ENCODE peak calls at places on chromosomes 13 and 19, in nine cellular contexts. One of them, this sample, is unnamed.

GRCh38 chr19:40249201-40249600 is 22.7 kb upstream of the CCNP start:
- DNase-seq in fibroblast of lung: no peak
- DNase-seq in PC-3: no peak
- DNase-seq in right atrium auricular region: no peak
- DNase-seq in MM.1S: no peak
- DNase-seq in GM23338: no peak
- DNase-seq in CD4-positive, alpha-beta memory T cell: no peak
- DNase-seq in heart right ventricle: no peak
- DNase-seq in pancreas: no peak
- DNase-seq in this sample: no peak

GRCh38 chr19:38265213-38265861 is 964 bp downstream of the SPINT2 start:
- DNase-seq in fibroblast of lung: no peak
- DNase-seq in PC-3: peak; percentile 40
- DNase-seq in right atrium auricular region: no peak
- DNase-seq in MM.1S: no peak
- DNase-seq in GM23338: peak; percentile 62
- DNase-seq in CD4-positive, alpha-beta memory T cell: no peak
- DNase-seq in heart right ventricle: no peak
- DNase-seq in pancreas: peak; percentile 45
- DNase-seq in this sample: peak; percentile 68

GRCh38 chr13:41909524-41909923 is 51.4 kb downstream of the VWA8 start:
- DNase-seq in fibroblast of lung: no peak
- DNase-seq in PC-3: no peak
- DNase-seq in right atrium auricular region: no peak
- DNase-seq in MM.1S: no peak
- DNase-seq in GM23338: no peak
- DNase-seq in CD4-positive, alpha-beta memory T cell: no peak
- DNase-seq in heart right ventricle: no peak
- DNase-seq in pancreas: no peak
- DNase-seq in this sample: no peak

GRCh38 chr19:21463449-21464105 is 41.8 kb upstream of the ZNF429 start:
- DNase-seq in fibroblast of lung: peak; percentile 33
- DNase-seq in PC-3: peak; percentile 56
- DNase-seq in right atrium auricular region: peak; percentile 56
- DNase-seq in MM.1S: no peak
- DNase-seq in GM23338: peak; percentile 98
- DNase-seq in CD4-positive, alpha-beta memory T cell: peak; percentile 5
- DNase-seq in heart right ventricle: peak; percentile 38
- DNase-seq in pancreas: peak; percentile 68
- DNase-seq in this sample: peak; percentile 70

GRCh38 chr19:15107056-15108010 is at the start of gene SYDE1:
- DNase-seq in fibroblast of lung: peak; percentile 63
- DNase-seq in PC-3: peak; percentile 44
- DNase-seq in right atrium auricular region: peak; percentile 61
- DNase-seq in MM.1S: no peak
- DNase-seq in GM23338: peak; percentile 92
- DNase-seq in CD4-positive, alpha-beta memory T cell: no peak
- DNase-seq in heart right ventricle: peak; percentile 68
- DNase-seq in pancreas: peak; percentile 34
- DNase-seq in this sample: no peak

GRCh38 chr19:5103061-5103701 is 134.3 kb downstream of the KDM4B start:
- DNase-seq in fibroblast of lung: peak; percentile 67
- DNase-seq in PC-3: no peak
- DNase-seq in right atrium auricular region: peak; percentile 62
- DNase-seq in MM.1S: no peak
- DNase-seq in GM23338: no peak
- DNase-seq in CD4-positive, alpha-beta memory T cell: no peak
- DNase-seq in heart right ventricle: peak; percentile 70
- DNase-seq in pancreas: peak; percentile 94
- DNase-seq in this sample: no peak

GRCh38 chr13:48318014-48318713 is 14.6 kb downstream of the RB1 start:
- DNase-seq in fibroblast of lung: no peak
- DNase-seq in PC-3: no peak
- DNase-seq in right atrium auricular region: no peak
- DNase-seq in MM.1S: no peak
- DNase-seq in GM23338: no peak
- DNase-seq in CD4-positive, alpha-beta memory T cell: no peak
- DNase-seq in heart right ventricle: peak; percentile 23
- DNase-seq in pancreas: no peak
- DNase-seq in this sample: no peak

GRCh38 chr13:36453518-36453917 is 21.2 kb downstream of the CCNA1 start:
- DNase-seq in fibroblast of lung: no peak
- DNase-seq in PC-3: peak; percentile 15
- DNase-seq in right atrium auricular region: no peak
- DNase-seq in MM.1S: peak; percentile 10
- DNase-seq in GM23338: peak; percentile 64
- DNase-seq in CD4-positive, alpha-beta memory T cell: no peak
- DNase-seq in heart right ventricle: no peak
- DNase-seq in pancreas: no peak
- DNase-seq in this sample: no peak

GRCh38 chr13:99527346-99527745 is 26.1 kb downstream of the TM9SF2 start:
- DNase-seq in fibroblast of lung: no peak
- DNase-seq in PC-3: no peak
- DNase-seq in right atrium auricular region: no peak
- DNase-seq in MM.1S: no peak
- DNase-seq in GM23338: no peak
- DNase-seq in CD4-positive, alpha-beta memory T cell: peak; percentile 24
- DNase-seq in heart right ventricle: no peak
- DNase-seq in pancreas: no peak
- DNase-seq in this sample: no peak

GRCh38 chr19:55579766-55580621 is 654 bp downstream of the ZNF579 start:
- DNase-seq in fibroblast of lung: peak; percentile 49
- DNase-seq in PC-3: peak; percentile 25
- DNase-seq in right atrium auricular region: no peak
- DNase-seq in MM.1S: no peak
- DNase-seq in GM23338: peak; percentile 52
- DNase-seq in CD4-positive, alpha-beta memory T cell: no peak
- DNase-seq in heart right ventricle: peak; percentile 31
- DNase-seq in pancreas: no peak
- DNase-seq in this sample: no peak

GRCh38 chr13:27868639-27869435 is 51.0 kb upstream of the PDX1 start:
- DNase-seq in fibroblast of lung: peak; percentile 8
- DNase-seq in PC-3: peak; percentile 42
- DNase-seq in right atrium auricular region: no peak
- DNase-seq in MM.1S: peak; percentile 9
- DNase-seq in GM23338: peak; percentile 56
- DNase-seq in CD4-positive, alpha-beta memory T cell: no peak
- DNase-seq in heart right ventricle: no peak
- DNase-seq in pancreas: no peak
- DNase-seq in this sample: no peak

GRCh38 chr13:70893832-70894231 is 785.6 kb upstream of the KLHL1 start:
- DNase-seq in fibroblast of lung: no peak
- DNase-seq in PC-3: no peak
- DNase-seq in right atrium auricular region: no peak
- DNase-seq in MM.1S: peak; percentile 61
- DNase-seq in GM23338: peak; percentile 39
- DNase-seq in CD4-positive, alpha-beta memory T cell: no peak
- DNase-seq in heart right ventricle: no peak
- DNase-seq in pancreas: no peak
- DNase-seq in this sample: no peak

GRCh38 chr13:64078025-64078424 is 2662.4 kb upstream of the PCDH20 start:
- DNase-seq in fibroblast of lung: no peak
- DNase-seq in PC-3: no peak
- DNase-seq in right atrium auricular region: no peak
- DNase-seq in MM.1S: no peak
- DNase-seq in GM23338: no peak
- DNase-seq in CD4-positive, alpha-beta memory T cell: no peak
- DNase-seq in heart right ventricle: no peak
- DNase-seq in pancreas: no peak
- DNase-seq in this sample: no peak

GRCh38 chr19:13961826-13962737 is 9.8 kb downstream of the DCAF15 start:
- DNase-seq in fibroblast of lung: peak; percentile 30
- DNase-seq in PC-3: no peak
- DNase-seq in right atrium auricular region: no peak
- DNase-seq in MM.1S: no peak
- DNase-seq in GM23338: peak; percentile 77
- DNase-seq in CD4-positive, alpha-beta memory T cell: no peak
- DNase-seq in heart right ventricle: no peak
- DNase-seq in pancreas: no peak
- DNase-seq in this sample: no peak
- H3K4me3 ChIP-seq in fibroblast of lung: no peak overlapping the region
- H3K4me3 ChIP-seq in PC-3: no peak overlapping the region
- H3K4me3 ChIP-seq in right atrium auricular region: peak overlapping the region; percentile 37
- H3K4me3 ChIP-seq in MM.1S: no peak overlapping the region
- H3K4me3 ChIP-seq in GM23338: peak overlapping the region; percentile 82
- H3K4me3 ChIP-seq in CD4-positive, alpha-beta memory T cell: no peak overlapping the region
- H3K4me3 ChIP-seq in heart right ventricle: no peak overlapping the region
- H3K4me3 ChIP-seq in pancreas: no peak overlapping the region
- H3K4me3 ChIP-seq in this sample: no peak overlapping the region

GRCh38 chr13:34749046-34749445 is 193.0 kb upstream of the NBEA start:
- DNase-seq in fibroblast of lung: no peak
- DNase-seq in PC-3: no peak
- DNase-seq in right atrium auricular region: no peak
- DNase-seq in MM.1S: no peak
- DNase-seq in GM23338: no peak
- DNase-seq in CD4-positive, alpha-beta memory T cell: no peak
- DNase-seq in heart right ventricle: no peak
- DNase-seq in pancreas: no peak
- DNase-seq in this sample: no peak

GRCh38 chr13:34751044-34751443 is 191.0 kb upstream of the NBEA start:
- DNase-seq in fibroblast of lung: no peak
- DNase-seq in PC-3: no peak
- DNase-seq in right atrium auricular region: no peak
- DNase-seq in MM.1S: no peak
- DNase-seq in GM23338: no peak
- DNase-seq in CD4-positive, alpha-beta memory T cell: no peak
- DNase-seq in heart right ventricle: no peak
- DNase-seq in pancreas: no peak
- DNase-seq in this sample: no peak

GRCh38 chr13:34752561-34752960 is 189.5 kb upstream of the NBEA start:
- DNase-seq in fibroblast of lung: no peak
- DNase-seq in PC-3: no peak
- DNase-seq in right atrium auricular region: no peak
- DNase-seq in MM.1S: no peak
- DNase-seq in GM23338: no peak
- DNase-seq in CD4-positive, alpha-beta memory T cell: no peak
- DNase-seq in heart right ventricle: no peak
- DNase-seq in pancreas: no peak
- DNase-seq in this sample: no peak

GRCh38 chr13:34750078-34750703 is 191.9 kb upstream of the NBEA start:
- DNase-seq in fibroblast of lung: no peak
- DNase-seq in PC-3: no peak
- DNase-seq in right atrium auricular region: peak; percentile 71
- DNase-seq in MM.1S: no peak
- DNase-seq in GM23338: peak; percentile 68
- DNase-seq in CD4-positive, alpha-beta memory T cell: no peak
- DNase-seq in heart right ventricle: peak; percentile 26
- DNase-seq in pancreas: peak; percentile 10
- DNase-seq in this sample: no peak

GRCh38 chr13:34751492-34751891 is 190.6 kb upstream of the NBEA start:
- DNase-seq in fibroblast of lung: no peak
- DNase-seq in PC-3: no peak
- DNase-seq in right atrium auricular region: no peak
- DNase-seq in MM.1S: no peak
- DNase-seq in GM23338: no peak
- DNase-seq in CD4-positive, alpha-beta memory T cell: no peak
- DNase-seq in heart right ventricle: no peak
- DNase-seq in pancreas: no peak
- DNase-seq in this sample: no peak
- H3K4me1 ChIP-seq in fibroblast of lung: no peaks in the 10 kb centered on the region
- H3K4me1 ChIP-seq in PC-3: no peaks in the 10 kb centered on the region
- H3K4me1 ChIP-seq in right atrium auricular region: peaks cover 32% of the 10 kb centered on the region
- H3K4me1 ChIP-seq in MM.1S: no peaks in the 10 kb centered on the region
- H3K4me1 ChIP-seq in GM23338: peaks cover 9% of the 10 kb centered on the region
- H3K4me1 ChIP-seq in CD4-positive, alpha-beta memory T cell: no peaks in the 10 kb centered on the region
- H3K4me1 ChIP-seq in heart right ventricle: peaks cover 21% of the 10 kb centered on the region
- H3K4me1 ChIP-seq in pancreas: no peaks in the 10 kb centered on the region
- H3K4me1 ChIP-seq in this sample: no peaks in the 10 kb centered on the region

DNA sequence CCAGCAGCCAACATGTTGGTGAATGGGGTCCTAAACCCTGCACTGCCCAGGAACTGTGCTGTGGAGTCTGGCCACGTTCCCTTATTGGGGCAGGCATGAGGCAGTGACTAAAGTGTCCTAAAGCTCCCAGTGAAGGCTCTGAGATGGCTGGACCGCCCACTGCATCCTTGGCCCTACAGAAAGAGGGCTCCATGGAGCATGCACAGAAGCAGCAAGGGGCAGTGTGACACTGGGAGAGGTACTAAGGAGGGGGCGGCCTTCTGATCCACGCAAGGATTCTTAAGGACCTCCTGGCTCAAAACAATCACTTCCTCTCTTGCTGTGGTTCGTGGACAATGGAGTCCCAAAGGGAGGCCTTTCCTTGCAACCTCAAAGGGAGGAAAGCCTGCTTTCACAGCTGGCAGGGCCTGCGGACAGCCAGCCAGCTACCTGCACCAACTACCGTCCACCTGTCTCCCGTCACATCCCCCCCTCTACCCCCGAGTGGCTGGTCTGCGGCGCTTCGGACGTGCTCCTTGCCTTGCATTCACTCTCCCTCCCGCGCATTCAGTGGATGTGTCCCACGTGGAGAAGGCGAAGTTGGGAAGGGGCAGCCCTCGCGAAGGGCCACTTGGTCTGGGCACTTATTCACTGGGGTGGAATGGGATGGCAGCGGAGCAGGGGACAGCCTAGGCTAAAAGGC is 63.9 kb upstream of the STARD13 start:
- DNase-seq in fibroblast of lung: no peak
- DNase-seq in PC-3: peak; percentile 43
- DNase-seq in right atrium auricular region: no peak
- DNase-seq in MM.1S: no peak
- DNase-seq in GM23338: peak; percentile 36
- DNase-seq in CD4-positive, alpha-beta memory T cell: no peak
- DNase-seq in heart right ventricle: no peak
- DNase-seq in pancreas: peak; percentile 15
- DNase-seq in this sample: peak; percentile 63
- H3K4me3 ChIP-seq in fibroblast of lung: peak overlapping the region; percentile 58
- H3K4me3 ChIP-seq in PC-3: peak overlapping the region; percentile 96
- H3K4me3 ChIP-seq in right atrium auricular region: peak overlapping the region; percentile 64
- H3K4me3 ChIP-seq in MM.1S: no peak overlapping the region
- H3K4me3 ChIP-seq in GM23338: peak overlapping the region; percentile 78
- H3K4me3 ChIP-seq in CD4-positive, alpha-beta memory T cell: no peak overlapping the region
- H3K4me3 ChIP-seq in heart right ventricle: peak overlapping the region; percentile 81
- H3K4me3 ChIP-seq in pancreas: peak overlapping the region; percentile 75
- H3K4me3 ChIP-seq in this sample: peak overlapping the region; percentile 65

GRCh38 chr19:34364830-34365462 is at the start of gene GPI:
- DNase-seq in fibroblast of lung: peak; percentile 34
- DNase-seq in PC-3: peak; percentile 42
- DNase-seq in right atrium auricular region: no peak
- DNase-seq in MM.1S: peak; percentile 91
- DNase-seq in GM23338: peak; percentile 87
- DNase-seq in CD4-positive, alpha-beta memory T cell: peak; percentile 59
- DNase-seq in heart right ventricle: peak; percentile 69
- DNase-seq in pancreas: peak; percentile 62
- DNase-seq in this sample: peak; percentile 76

GRCh38 chr19:34363930-34364329 is 1.1 kb upstream of the GPI start:
- DNase-seq in fibroblast of lung: no peak
- DNase-seq in PC-3: no peak
- DNase-seq in right atrium auricular region: no peak
- DNase-seq in MM.1S: no peak
- DNase-seq in GM23338: no peak
- DNase-seq in CD4-positive, alpha-beta memory T cell: no peak
- DNase-seq in heart right ventricle: no peak
- DNase-seq in pancreas: no peak
- DNase-seq in this sample: no peak

GRCh38 chr19:34365463-34366401 is 736 bp downstream of the GPI start:
- DNase-seq in fibroblast of lung: peak; percentile 35
- DNase-seq in PC-3: peak; percentile 14
- DNase-seq in right atrium auricular region: no peak
- DNase-seq in MM.1S: no peak
- DNase-seq in GM23338: peak; percentile 47
- DNase-seq in CD4-positive, alpha-beta memory T cell: no peak
- DNase-seq in heart right ventricle: peak; percentile 52
- DNase-seq in pancreas: peak; percentile 50
- DNase-seq in this sample: peak; percentile 74

GRCh38 chr19:34363094-34363493 is 1.9 kb upstream of the GPI start:
- DNase-seq in fibroblast of lung: no peak
- DNase-seq in PC-3: no peak
- DNase-seq in right atrium auricular region: no peak
- DNase-seq in MM.1S: no peak
- DNase-seq in GM23338: peak; percentile 71
- DNase-seq in CD4-positive, alpha-beta memory T cell: no peak
- DNase-seq in heart right ventricle: no peak
- DNase-seq in pancreas: no peak
- DNase-seq in this sample: no peak

GRCh38 chr19:34364462-34364829 is 550 bp upstream of the GPI start:
- DNase-seq in fibroblast of lung: peak; percentile 17
- DNase-seq in PC-3: no peak
- DNase-seq in right atrium auricular region: no peak
- DNase-seq in MM.1S: no peak
- DNase-seq in GM23338: no peak
- DNase-seq in CD4-positive, alpha-beta memory T cell: no peak
- DNase-seq in heart right ventricle: no peak
- DNase-seq in pancreas: no peak
- DNase-seq in this sample: no peak
- H3K4me1 ChIP-seq in fibroblast of lung: peaks cover 11% of the 10 kb centered on the region
- H3K4me1 ChIP-seq in PC-3: peaks cover 22% of the 10 kb centered on the region
- H3K4me1 ChIP-seq in right atrium auricular region: peaks cover 42% of the 10 kb centered on the region
- H3K4me1 ChIP-seq in MM.1S: peaks cover 22% of the 10 kb centered on the region
- H3K4me1 ChIP-seq in GM23338: peaks cover 13% of the 10 kb centered on the region
- H3K4me1 ChIP-seq in CD4-positive, alpha-beta memory T cell: peaks cover 43% of the 10 kb centered on the region
- H3K4me1 ChIP-seq in heart right ventricle: peaks cover 27% of the 10 kb centered on the region
- H3K4me1 ChIP-seq in pancreas: no peaks in the 10 kb centered on the region
- H3K4me1 ChIP-seq in this sample: peaks cover 13% of the 10 kb centered on the region